ENCODE peak calls at places on chromosomes 12 and 14, in four cellular contexts. R is tibial nerve, B is GM12892, F is uterus. V is an unnamed sample.

GRCh38 chr14:85444685-85445084 is 85.3 kb upstream of the FLRT2 start:
- DNase-seq in R (no peak), B (no peak), F (no peak), V (no peak)

GRCh38 chr12:98656289-98657101 is 11.4 kb downstream of the APAF1 start:
- DNase-seq in R (no peak), B (no peak), F (no peak), V (no peak)

GRCh38 chr14:96303981-96304380 is 48.0 kb downstream of the BDKRB1 start:
- DNase-seq in R (no peak), B (no peak), F (no peak), V (no peak)

GRCh38 chr14:29536886-29537511 is 390.6 kb downstream of the PRKD1 start:
- DNase-seq in R (no peak), B (no peak), F (no peak), V (no peak)

GRCh38 chr12:116376354-116377193 is 99.1 kb upstream of the MED13L start:
- DNase-seq in R (no peak), B (no peak), F (no peak), V (no peak)

GRCh38 chr14:41446008-41446407 is 160.7 kb upstream of the LRFN5 start:
- DNase-seq in R (no peak), B (no peak), F (no peak), V (no peak)

GRCh38 chr12:98863167-98863566 is 218.1 kb downstream of the APAF1 start:
- DNase-seq in R (no peak), B (no peak), F (no peak), V (no peak)

GRCh38 chr12:53777936-53778644 is 26.3 kb upstream of the CISTR start:
- DNase-seq in R (no peak), B (no peak), F (no peak), V (no peak)

GRCh38 chr14:53148612-53149202 is 4.4 kb downstream of the DDHD1 start:
- DNase-seq in R (no peak), B (no peak), F (no peak), V (no peak)

GRCh38 chr12:132494294-132495164 is 4.6 kb downstream of the FBRSL1 start:
- DNase-seq in R (no peak), B (no peak), F (no peak), V (no peak)

GRCh38 chr12:19886805-19887105 is 447.5 kb downstream of the AEBP2 start:
- DNase-seq in R (no peak), B (no peak), F (no peak), V (no peak)

GRCh38 chr12:104456950-104457745 is 400 bp downstream of the CHST11 start:
- DNase-seq in R (peak; percentile 80), B (no peak), F (peak; percentile 78), V (peak; percentile 60)

GRCh38 chr14:62084020-62084419 is 321.8 kb downstream of the SNAPC1 start:
- DNase-seq in R (no peak), B (no peak), F (no peak), V (no peak)

GRCh38 chr14:24982472-24983155 is 67.3 kb downstream of the STXBP6 start:
- DNase-seq in R (no peak), B (no peak), F (no peak), V (no peak)

GRCh38 chr14:54535126-54535525 is 25.4 kb downstream of the CGRRF1 start:
- DNase-seq in R (no peak), B (no peak), F (no peak), V (no peak)

GRCh38 chr14:34187645-34188044 is 236.8 kb upstream of the EGLN3 start:
- DNase-seq in R (no peak), B (no peak), F (no peak), V (no peak)

GRCh38 chr12:93020225-93020997 is 91.3 kb upstream of the EEA1 start:
- DNase-seq in R (no peak), B (no peak), F (no peak), V (no peak)

GRCh38 chr12:89731614-89732013 is 23.0 kb upstream of the ATP2B1 start:
- DNase-seq in R (peak; percentile 18), B (no peak), F (no peak), V (no peak)

GRCh38 chr12:25272937-25273526 is 22.3 kb upstream of the KRAS start:
- DNase-seq in R (no peak), B (no peak), F (no peak), V (no peak)

GRCh38 chr12:116135209-116135930 is 142.1 kb downstream of the MED13L start:
- DNase-seq in R (no peak), B (no peak), F (no peak), V (no peak)

GRCh38 chr14:91309756-91310280 is 65.3 kb upstream of the GPR68 start:
- DNase-seq in R (no peak), B (no peak), F (no peak), V (no peak)

GRCh38 chr12:31407562-31407961 is 81.6 kb upstream of the SINHCAF start:
- DNase-seq in R (no peak), B (no peak), F (no peak), V (no peak)

GRCh38 chr14:53571990-53572389 is 384.6 kb downstream of the BMP4 start:
- DNase-seq in R (no peak), B (no peak), F (peak; percentile 28), V (no peak)

GRCh38 chr12:131054345-131055092 is 100.8 kb downstream of the ADGRD1 start:
- DNase-seq in R (no peak), B (no peak), F (no peak), V (peak; percentile 34)

GRCh38 chr12:32070370-32070769 is 36.3 kb upstream of the BICD1 start:
- DNase-seq in R (no peak), B (no peak), F (no peak), V (no peak)

GRCh38 chr14:67622675-67623074 is 3.0 kb downstream of the ARG2 start:
- DNase-seq in R (peak; percentile 44), B (no peak), F (no peak), V (no peak)

GRCh38 chr14:68375371-68375770 is 417.5 kb downstream of the ZFP36L1 start:
- DNase-seq in R (no peak), B (no peak), F (no peak), V (no peak)

GRCh38 chr12:111298583-111299436 is 70.1 kb downstream of the PHETA1 start:
- DNase-seq in R (peak; percentile 27), B (peak; percentile 66), F (no peak), V (peak; percentile 56)

GRCh38 chr12:90043264-90043663 is 334.6 kb upstream of the ATP2B1 start:
- DNase-seq in R (no peak), B (no peak), F (no peak), V (no peak)

GRCh38 chr12:51911307-51911706 is 4.0 kb downstream of the ACVRL1 start:
- DNase-seq in R (no peak), B (no peak), F (no peak), V (no peak)

GRCh38 chr12:51910691-51911090 is 3.4 kb downstream of the ACVRL1 start:
- DNase-seq in R (no peak), B (no peak), F (no peak), V (peak; percentile 36)

GRCh38 chr12:51910168-51910567 is 2.9 kb downstream of the ACVRL1 start:
- DNase-seq in R (no peak), B (no peak), F (no peak), V (peak; percentile 32)

GRCh38 chr12:51913071-51914033 is 6.0 kb downstream of the ACVRL1 start:
- DNase-seq in R (no peak), B (no peak), F (no peak), V (no peak)

GRCh38 chr12:51911788-51912711 is 4.7 kb downstream of the ACVRL1 start:
- DNase-seq in R (no peak), B (no peak), F (no peak), V (no peak)
- TF ChIP-seq POLR2A in R (no peak), B (no peak), F (no peak), V (no peak)

DNA sequence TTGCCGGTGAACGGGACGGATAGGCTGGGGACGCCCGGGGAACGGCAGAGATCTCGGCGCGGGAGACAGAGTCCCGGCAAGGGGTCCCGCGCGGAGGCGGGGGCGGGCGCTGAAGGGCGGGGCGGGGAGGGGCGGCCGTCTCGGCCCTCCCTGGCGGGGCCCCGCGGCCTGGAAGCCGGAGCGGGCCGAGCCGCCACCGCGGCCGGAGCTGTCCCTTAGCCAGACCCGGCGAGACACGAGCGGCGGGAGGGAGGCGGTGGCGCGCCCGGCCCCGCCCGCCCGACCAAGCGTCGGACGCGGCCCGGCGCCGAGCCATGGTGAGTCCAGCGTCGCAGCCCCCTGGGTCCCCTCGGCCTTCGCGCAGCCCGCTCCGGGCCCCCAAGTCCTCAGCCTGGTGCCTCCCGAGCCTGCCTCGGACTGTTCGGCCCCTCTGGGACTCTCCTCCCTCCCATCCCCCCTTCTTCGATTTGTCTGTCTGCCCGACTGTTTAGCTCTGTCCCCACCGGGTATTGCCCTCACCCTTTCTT is at the start of gene ARHGEF40:
- DNase-seq in R (peak; percentile 20), B (no peak), F (peak; percentile 75), V (peak; percentile 34)
- TF ChIP-seq POLR2A in R (no peak), B (no peak), F (peak; percentile 53), V (no peak)

DNA sequence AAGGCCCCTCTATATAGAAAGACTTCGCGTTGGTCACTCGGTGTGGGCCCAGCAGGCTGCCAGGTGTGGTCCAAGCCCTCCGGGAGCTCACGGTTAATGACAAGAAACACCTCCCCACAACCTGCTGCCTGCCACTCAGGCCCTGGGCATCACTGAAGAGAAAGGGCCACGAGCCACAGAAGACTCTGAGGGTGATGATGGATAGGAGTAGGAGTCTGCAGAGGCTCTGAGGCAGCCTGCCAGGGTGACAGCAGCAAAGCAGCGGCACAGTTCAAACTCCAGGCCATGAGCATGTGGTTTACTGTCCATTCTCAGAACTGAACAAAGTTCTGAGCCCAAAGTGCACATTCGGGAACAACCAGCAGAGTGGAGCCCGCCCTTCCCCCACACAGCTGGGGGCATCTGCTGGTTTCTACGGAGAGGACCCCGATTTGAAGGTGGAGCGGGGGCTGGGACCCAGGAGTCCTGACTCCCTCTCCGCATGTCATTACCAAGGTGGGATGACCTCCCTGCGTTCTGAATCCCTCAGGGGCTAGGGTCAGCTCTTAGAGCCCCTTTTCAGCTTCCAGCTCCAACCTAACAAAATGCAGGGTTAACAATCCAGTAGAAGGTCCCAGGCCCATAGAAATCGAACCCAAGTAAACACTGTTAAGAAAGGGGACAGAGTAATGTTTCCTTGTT is 65.8 kb downstream of the VWF start:
- DNase-seq in R (no peak), B (no peak), F (no peak), V (peak; percentile 69)
- TF ChIP-seq POLR2A in R (no peak), B (no peak), F (no peak), V (no peak)

GRCh38 chr14:105093426-105094192 is 28.4 kb upstream of the GPR132 start:
- DNase-seq in R (no peak), B (peak; percentile 89), F (peak; percentile 87), V (peak; percentile 78)
- TF ChIP-seq POLR2A in R (no peak), B (no peak), F (peak; percentile 34), V (no peak)

GRCh38 chr14:65449647-65450046 is 37.1 kb downstream of the FUT8 start:
- DNase-seq in R (no peak), B (no peak), F (no peak), V (no peak)

GRCh38 chr14:65446159-65446558 is 33.6 kb downstream of the FUT8 start:
- DNase-seq in R (no peak), B (no peak), F (no peak), V (no peak)

GRCh38 chr14:65439117-65439516 is 26.6 kb downstream of the FUT8 start:
- DNase-seq in R (no peak), B (no peak), F (no peak), V (no peak)

GRCh38 chr14:65440230-65440629 is 27.7 kb downstream of the FUT8 start:
- DNase-seq in R (no peak), B (no peak), F (no peak), V (no peak)

DNA sequence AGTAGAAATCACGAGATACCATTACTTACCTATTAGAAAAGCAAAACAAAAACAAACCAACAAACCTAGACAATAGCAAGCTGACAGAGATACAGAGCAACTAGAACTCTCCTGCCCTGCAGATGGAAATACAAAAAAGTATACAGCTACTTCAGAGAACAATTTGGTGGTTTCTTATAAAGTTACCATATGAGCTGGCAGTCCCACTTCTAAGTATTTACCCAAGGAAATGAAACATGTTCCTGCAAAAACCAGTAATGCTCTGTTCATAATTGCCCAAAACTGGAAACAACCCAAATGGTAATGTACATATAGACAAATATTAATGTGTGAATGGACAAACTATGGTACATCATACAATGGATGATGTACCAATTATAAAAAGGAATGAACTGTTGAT is 31.7 kb downstream of the FUT8 start:
- DNase-seq in R (no peak), B (no peak), F (no peak), V (no peak)
- TF ChIP-seq POLR2A in R (no peak), B (no peak), F (no peak), V (no peak)